ENCODE peak calls at places on chromosomes 7 and 10, in seven cellular contexts. D is AG10803; O is lower leg skin; F is CD4-positive, alpha-beta T cell; C is GM12865; N is NB4; I is NCI-H1105. X is an unnamed sample.

GRCh38 chr10:48623607-48624132 is 18.8 kb upstream of the ARHGAP22 start:
- DNase-seq in D (no peak), O (peak; percentile 63), F (no peak), C (no peak), N (no peak), I (no peak), X (no peak)

GRCh38 chr10:7789390-7789789 is 1.4 kb downstream of the ATP5F1C start:
- DNase-seq in D (peak; percentile 12), O (no peak), F (no peak), C (no peak), N (peak; percentile 12), I (no peak), X (no peak)

GRCh38 chr10:3904419-3904975 is 119.5 kb upstream of the KLF6 start:
- DNase-seq in D (no peak), O (no peak), F (no peak), C (no peak), N (no peak), I (no peak), X (no peak)

GRCh38 chr7:133355325-133355708 is 102.4 kb downstream of the EXOC4 start:
- DNase-seq in D (peak; percentile 43), O (no peak), F (no peak), C (no peak), N (peak; percentile 9), I (no peak), X (no peak)

GRCh38 chr7:47621985-47622561 is 40.2 kb upstream of the TNS3 start:
- DNase-seq in D (peak; percentile 31), O (no peak), F (no peak), C (no peak), N (no peak), I (no peak), X (no peak)

GRCh38 chr7:81111781-81112540 is 193.1 kb upstream of the SEMA3C start:
- DNase-seq in D (peak; percentile 24), O (no peak), F (no peak), C (no peak), N (no peak), I (no peak), X (no peak)

GRCh38 chr7:97798036-97799019 is 66.4 kb downstream of the TAC1 start:
- DNase-seq in D (no peak), O (no peak), F (no peak), C (no peak), N (no peak), I (no peak), X (no peak)

GRCh38 chr10:62814901-62815372 is 1.2 kb downstream of the EGR2 start:
- DNase-seq in D (no peak), O (no peak), F (no peak), C (no peak), N (no peak), I (no peak), X (no peak)

GRCh38 chr10:24643679-24644209 is 79.9 kb downstream of the ARHGAP21 start:
- DNase-seq in D (no peak), O (no peak), F (no peak), C (no peak), N (no peak), I (no peak), X (no peak)

X was measured in AG08395.